ENCODE peak calls at places on chromosomes 12 and 14, in five cellular contexts. K, G, V, R and C are unnamed samples.

GRCh38 chr12:96434107-96434506 is 33.9 kb upstream of the CDK17 start:
- DNase-seq in K (peak; percentile 91), G (peak; percentile 39), V (no peak), R (no peak), C (no peak)

GRCh38 chr12:69052613-69053408 is 119.8 kb upstream of the CPM start:
- DNase-seq in K (peak; percentile 87), G (peak; percentile 71), V (peak; percentile 84), R (peak; percentile 48), C (peak; percentile 65)

GRCh38 chr12:164207-164606 is 49.8 kb downstream of the SLC6A12 start:
- DNase-seq in K (no peak), G (no peak), V (no peak), R (no peak), C (no peak)

GRCh38 chr14:50399251-50400032 is 2.8 kb upstream of the CDKL1 start:
- DNase-seq in K (no peak), G (peak; percentile 46), V (no peak), R (no peak), C (no peak)

GRCh38 chr12:68113644-68114043 is 45.9 kb downstream of the IFNG start:
- DNase-seq in K (peak; percentile 55), G (no peak), V (peak; percentile 72), R (peak; percentile 42), C (peak; percentile 20)

GRCh38 chr12:716506-716905 is 35.9 kb upstream of the WNK1 start:
- DNase-seq in K (peak; percentile 80), G (no peak), V (no peak), R (no peak), C (no peak)

GRCh38 chr12:24803406-24804245 is 145.3 kb downstream of the BCAT1 start:
- DNase-seq in K (no peak), G (no peak), V (no peak), R (no peak), C (no peak)

GRCh38 chr14:73612339-73613045 is at the start of gene ACOT6:
- DNase-seq in K (peak; percentile 58), G (peak; percentile 26), V (peak; percentile 90), R (peak; percentile 92), C (no peak)

GRCh38 chr12:127245437-127245836 is 1021.5 kb upstream of the TMEM132C start:
- DNase-seq in K (no peak), G (peak; percentile 74), V (no peak), R (no peak), C (no peak)

GRCh38 chr14:23366163-23366921 is 1.4 kb upstream of the EFS start:
- DNase-seq in K (no peak), G (peak; percentile 25), V (peak; percentile 92), R (peak; percentile 94), C (peak; percentile 57)

GRCh38 chr14:61503167-61503801 is 181.9 kb downstream of the PRKCH start:
- DNase-seq in K (peak; percentile 92), G (no peak), V (no peak), R (no peak), C (no peak)

GRCh38 chr12:94817695-94818075 is 167.3 kb upstream of the TMCC3 start:
- DNase-seq in K (no peak), G (no peak), V (no peak), R (no peak), C (no peak)

GRCh38 chr12:124420972-124421674 is 126.2 kb downstream of the RFLNA start:
- DNase-seq in K (no peak), G (no peak), V (no peak), R (no peak), C (no peak)

GRCh38 chr12:13100882-13101769 is 2.3 kb downstream of the GSG1 start:
- DNase-seq in K (peak; percentile 91), G (peak; percentile 93), V (peak; percentile 95), R (peak; percentile 93), C (no peak)